ENCODE peak calls at places on chromosomes 3 and 15, in four cellular contexts. R is cortex of kidney; U is stimulated activated CD4-positive, alpha-beta T cell treated with anti-CD3 and anti-CD28 coated beads, TNF-alpha, amount 100 ng/mL, for 4 hours; L is hippocampal formation. J is an unnamed sample.

GRCh38 chr3:139434764-139435291 is 41.5 kb downstream of the RBP2 start:
- DNase-seq in R (no peak), U (no peak), L (no peak), J (no peak)

GRCh38 chr15:55513125-55513524 is 5.1 kb upstream of the DNAAF4 start:
- DNase-seq in R (no peak), U (no peak), L (no peak), J (no peak)

GRCh38 chr3:43873723-43874122 is 183.0 kb downstream of the ABHD5 start:
- DNase-seq in R (no peak), U (no peak), L (no peak), J (no peak)

GRCh38 chr3:195809796-195810454 is 1.8 kb downstream of the MUC4 start:
- DNase-seq in R (no peak), U (no peak), L (no peak), J (no peak)

GRCh38 chr3:183845090-183845489 is 19.7 kb upstream of the MAP6D1 start:
- DNase-seq in R (no peak), U (no peak), L (no peak), J (no peak)

GRCh38 chr3:134205426-134205825 is 45.2 kb downstream of the RYK start:
- DNase-seq in R (no peak), U (no peak), L (no peak), J (no peak)

GRCh38 chr3:186824430-186825139 is 17.9 kb upstream of the ADIPOQ start:
- DNase-seq in R (no peak), U (no peak), L (no peak), J (no peak)

GRCh38 chr3:24485511-24485910 is 9.1 kb downstream of the THRB start:
- DNase-seq in R (no peak), U (no peak), L (no peak), J (no peak)

GRCh38 chr3:87766736-87767135 is 292.1 kb downstream of the CGGBP1 start:
- DNase-seq in R (no peak), U (no peak), L (no peak), J (no peak)